ENCODE peak calls at places on chromosomes 7 and 10, in six cellular contexts. I is EL, U is adrenal gland, X is iris pigment epithelial cell, H is GDM1, C is kidney tubule cell. B is an unnamed sample.

GRCh38 chr7:22093003-22093402 is 147.3 kb upstream of the CDCA7L start:
- DNase-seq in I (peak; percentile 18), X (no peak), H (no peak), C (no peak), U (no peak), B (no peak)

GRCh38 chr7:136086712-136087111 is 109.6 kb upstream of the MTPN start:
- DNase-seq in H (no peak), C (peak; percentile 75), U (peak; percentile 72), X (peak; percentile 67), I (peak; percentile 81), B (peak; percentile 83)

GRCh38 chr10:74934100-74934812 is 107.9 kb downstream of the KAT6B start:
- DNase-seq in X (no peak), U (no peak), I (no peak), C (no peak), H (no peak), B (no peak)

GRCh38 chr7:127844707-127845331 is 186.4 kb downstream of the LRRC4 start:
- DNase-seq in U (peak; percentile 61), C (peak; percentile 66), I (peak; percentile 48), X (peak; percentile 75), H (no peak), B (peak; percentile 29)

GRCh38 chr7:123528265-123528664 is 6.1 kb downstream of the IQUB start:
- DNase-seq in U (no peak), X (no peak), H (no peak), C (no peak), I (no peak), B (no peak)

GRCh38 chr7:117675519-117676137 is 195.8 kb downstream of the CFTR start:
- DNase-seq in U (no peak), I (no peak), H (no peak), C (no peak), X (no peak), B (no peak)

GRCh38 chr10:26213157-26213780 is 3.3 kb upstream of the GAD2 start:
- DNase-seq in H (no peak), C (no peak), U (no peak), I (no peak), X (no peak), B (no peak)

GRCh38 chr7:46854958-46855473 is 726.9 kb downstream of the TNS3 start:
- DNase-seq in C (peak; percentile 60), X (peak; percentile 83), I (peak; percentile 87), H (no peak), U (no peak), B (peak; percentile 14)

GRCh38 chr7:151520419-151521229 is 929 bp upstream of the RHEB start:
- DNase-seq in C (peak; percentile 57), H (no peak), I (peak; percentile 40), X (no peak), U (peak; percentile 63), B (no peak)

GRCh38 chr7:47326220-47326619 is 255.7 kb downstream of the TNS3 start:
- DNase-seq in X (peak; percentile 94), C (peak; percentile 74), H (no peak), U (no peak), I (peak; percentile 56), B (peak; percentile 90)

GRCh38 chr7:22296916-22297315 is 60.0 kb downstream of the RAPGEF5 start:
- DNase-seq in I (no peak), U (no peak), X (no peak), H (no peak), C (no peak), B (no peak)

GRCh38 chr10:100902622-100903021 is 10.1 kb upstream of the SLF2 start:
- DNase-seq in I (no peak), U (no peak), H (no peak), X (no peak), C (no peak), B (no peak)

GRCh38 chr10:35908451-35908850 is 266.4 kb upstream of the FZD8 start:
- DNase-seq in I (no peak), U (no peak), H (no peak), X (peak; percentile 62), C (no peak), B (no peak)

GRCh38 chr7:100673942-100674431 is 447 bp downstream of the GNB2 start:
- DNase-seq in U (peak; percentile 67), H (no peak), C (no peak), I (peak; percentile 22), X (peak; percentile 20), B (peak; percentile 27)

GRCh38 chr10:14062528-14063260 is 268.0 kb downstream of the FRMD4A start:
- DNase-seq in I (no peak), H (no peak), X (peak; percentile 57), U (no peak), C (peak; percentile 81), B (peak; percentile 35)

GRCh38 chr7:78127009-78127408 is 328.4 kb downstream of the PHTF2 start:
- DNase-seq in H (no peak), X (no peak), I (no peak), C (no peak), U (no peak), B (no peak)

GRCh38 chr10:114401195-114401741 is 3.0 kb downstream of the AFAP1L2 start:
- DNase-seq in C (peak; percentile 73), U (no peak), H (no peak), I (peak; percentile 74), X (no peak), B (no peak)

GRCh38 chr7:12884033-12884432 is 196.6 kb downstream of the ARL4A start:
- DNase-seq in X (peak; percentile 31), I (no peak), H (no peak), C (no peak), U (no peak), B (no peak)

GRCh38 chr7:147478751-147479150 is 1111.8 kb upstream of the C7orf33 start:
- DNase-seq in H (no peak), I (no peak), C (no peak), X (no peak), U (no peak), B (no peak)